ENCODE peak calls at places on chromosome 15, in seven cellular contexts. One of them, this sample, is unnamed.

GRCh38 chr15:98801234-98801561 is 152.9 kb downstream of the IGF1R start:
- DNase-seq in Kasumi-1: no peak
- DNase-seq in activated naive CD8-positive, alpha-beta T cell treated with anti-CD3 and anti-CD28 coated beads, Interleukin-2, amount 50 U/mL, for 16 hours: no peak
- DNase-seq in substantia nigra: peak
- DNase-seq in A549: no peak
- DNase-seq in NCI-H187 treated with DMSO at 0.1 percent for 48 hours: no peak
- DNase-seq in KBM-7: no peak
- DNase-seq in this sample: no peak

GRCh38 chr15:85947936-85948335 is 131.7 kb upstream of the AGBL1 start:
- DNase-seq in Kasumi-1: no peak
- DNase-seq in KBM-7: no peak
- DNase-seq in substantia nigra: no peak
- DNase-seq in A549: no peak
- DNase-seq in activated naive CD8-positive, alpha-beta T cell treated with anti-CD3 and anti-CD28 coated beads, Interleukin-2, amount 50 U/mL, for 16 hours: no peak
- DNase-seq in NCI-H187 treated with DMSO at 0.1 percent for 48 hours: no peak
- DNase-seq in this sample: no peak

GRCh38 chr15:71951134-71951533 is 140.8 kb downstream of the NR2E3 start:
- DNase-seq in A549: no peak
- DNase-seq in Kasumi-1: no peak
- DNase-seq in substantia nigra: no peak
- DNase-seq in NCI-H187 treated with DMSO at 0.1 percent for 48 hours: no peak
- DNase-seq in activated naive CD8-positive, alpha-beta T cell treated with anti-CD3 and anti-CD28 coated beads, Interleukin-2, amount 50 U/mL, for 16 hours: no peak
- DNase-seq in KBM-7: no peak
- DNase-seq in this sample: no peak

GRCh38 chr15:38818156-38818745 is 253.6 kb upstream of the RASGRP1 start:
- DNase-seq in activated naive CD8-positive, alpha-beta T cell treated with anti-CD3 and anti-CD28 coated beads, Interleukin-2, amount 50 U/mL, for 16 hours: no peak
- DNase-seq in NCI-H187 treated with DMSO at 0.1 percent for 48 hours: no peak
- DNase-seq in KBM-7: no peak
- DNase-seq in substantia nigra: no peak
- DNase-seq in A549: no peak
- DNase-seq in Kasumi-1: no peak
- DNase-seq in this sample: peak

GRCh38 chr15:48721061-48721810 is 75.7 kb upstream of the FBN1 start:
- DNase-seq in substantia nigra: no peak
- DNase-seq in KBM-7: no peak
- DNase-seq in Kasumi-1: no peak
- DNase-seq in activated naive CD8-positive, alpha-beta T cell treated with anti-CD3 and anti-CD28 coated beads, Interleukin-2, amount 50 U/mL, for 16 hours: no peak
- DNase-seq in A549: no peak
- DNase-seq in NCI-H187 treated with DMSO at 0.1 percent for 48 hours: no peak
- DNase-seq in this sample: no peak

GRCh38 chr15:65368300-65368617 is 9.5 kb downstream of the IGDCC3 start:
- DNase-seq in substantia nigra: no peak
- DNase-seq in activated naive CD8-positive, alpha-beta T cell treated with anti-CD3 and anti-CD28 coated beads, Interleukin-2, amount 50 U/mL, for 16 hours: no peak
- DNase-seq in A549: no peak
- DNase-seq in KBM-7: no peak
- DNase-seq in NCI-H187 treated with DMSO at 0.1 percent for 48 hours: no peak
- DNase-seq in Kasumi-1: no peak
- DNase-seq in this sample: no peak

GRCh38 chr15:72239652-72240051 is 8.7 kb upstream of the PKM start:
- DNase-seq in A549: no peak
- DNase-seq in KBM-7: no peak
- DNase-seq in Kasumi-1: no peak
- DNase-seq in activated naive CD8-positive, alpha-beta T cell treated with anti-CD3 and anti-CD28 coated beads, Interleukin-2, amount 50 U/mL, for 16 hours: no peak
- DNase-seq in substantia nigra: no peak
- DNase-seq in NCI-H187 treated with DMSO at 0.1 percent for 48 hours: no peak
- DNase-seq in this sample: no peak

GRCh38 chr15:66323312-66323928 is 30.1 kb downstream of the DIS3L start:
- DNase-seq in substantia nigra: no peak
- DNase-seq in activated naive CD8-positive, alpha-beta T cell treated with anti-CD3 and anti-CD28 coated beads, Interleukin-2, amount 50 U/mL, for 16 hours: no peak
- DNase-seq in A549: no peak
- DNase-seq in KBM-7: no peak
- DNase-seq in Kasumi-1: no peak
- DNase-seq in NCI-H187 treated with DMSO at 0.1 percent for 48 hours: no peak
- DNase-seq in this sample: no peak

GRCh38 chr15:35329993-35330695 is 215.8 kb downstream of the DPH6 start:
- DNase-seq in KBM-7: no peak
- DNase-seq in Kasumi-1: no peak
- DNase-seq in NCI-H187 treated with DMSO at 0.1 percent for 48 hours: no peak
- DNase-seq in activated naive CD8-positive, alpha-beta T cell treated with anti-CD3 and anti-CD28 coated beads, Interleukin-2, amount 50 U/mL, for 16 hours: no peak
- DNase-seq in substantia nigra: no peak
- DNase-seq in A549: no peak
- DNase-seq in this sample: no peak

GRCh38 chr15:74626752-74627692 is 11.4 kb downstream of the CLK3 start:
- DNase-seq in NCI-H187 treated with DMSO at 0.1 percent for 48 hours: no peak
- DNase-seq in KBM-7: peak
- DNase-seq in A549: no peak
- DNase-seq in Kasumi-1: peak
- DNase-seq in activated naive CD8-positive, alpha-beta T cell treated with anti-CD3 and anti-CD28 coated beads, Interleukin-2, amount 50 U/mL, for 16 hours: no peak
- DNase-seq in substantia nigra: no peak
- DNase-seq in this sample: no peak

GRCh38 chr15:82543155-82543554 is 2.9 kb upstream of the RPS17 start:
- DNase-seq in A549: no peak
- DNase-seq in KBM-7: peak
- DNase-seq in substantia nigra: no peak
- DNase-seq in activated naive CD8-positive, alpha-beta T cell treated with anti-CD3 and anti-CD28 coated beads, Interleukin-2, amount 50 U/mL, for 16 hours: no peak
- DNase-seq in NCI-H187 treated with DMSO at 0.1 percent for 48 hours: no peak
- DNase-seq in Kasumi-1: no peak
- DNase-seq in this sample: no peak

GRCh38 chr15:90561344-90562244 is 31.9 kb downstream of the CRTC3 start:
- DNase-seq in A549: no peak
- DNase-seq in NCI-H187 treated with DMSO at 0.1 percent for 48 hours: no peak
- DNase-seq in activated naive CD8-positive, alpha-beta T cell treated with anti-CD3 and anti-CD28 coated beads, Interleukin-2, amount 50 U/mL, for 16 hours: no peak
- DNase-seq in substantia nigra: no peak
- DNase-seq in Kasumi-1: peak
- DNase-seq in KBM-7: peak
- DNase-seq in this sample: no peak

GRCh38 chr15:99777144-99777543 is 43.9 kb upstream of the LYSMD4 start:
- DNase-seq in substantia nigra: no peak
- DNase-seq in NCI-H187 treated with DMSO at 0.1 percent for 48 hours: no peak
- DNase-seq in KBM-7: no peak
- DNase-seq in A549: no peak
- DNase-seq in Kasumi-1: no peak
- DNase-seq in activated naive CD8-positive, alpha-beta T cell treated with anti-CD3 and anti-CD28 coated beads, Interleukin-2, amount 50 U/mL, for 16 hours: no peak
- DNase-seq in this sample: no peak

GRCh38 chr15:77027111-77027696 is 32.3 kb downstream of the PSTPIP1 start:
- DNase-seq in KBM-7: no peak
- DNase-seq in substantia nigra: no peak
- DNase-seq in Kasumi-1: no peak
- DNase-seq in NCI-H187 treated with DMSO at 0.1 percent for 48 hours: no peak
- DNase-seq in A549: no peak
- DNase-seq in activated naive CD8-positive, alpha-beta T cell treated with anti-CD3 and anti-CD28 coated beads, Interleukin-2, amount 50 U/mL, for 16 hours: no peak
- DNase-seq in this sample: no peak

GRCh38 chr15:62067448-62068044 is 769 bp downstream of the C2CD4A start:
- DNase-seq in KBM-7: no peak
- DNase-seq in NCI-H187 treated with DMSO at 0.1 percent for 48 hours: no peak
- DNase-seq in activated naive CD8-positive, alpha-beta T cell treated with anti-CD3 and anti-CD28 coated beads, Interleukin-2, amount 50 U/mL, for 16 hours: no peak
- DNase-seq in A549: peak
- DNase-seq in substantia nigra: no peak
- DNase-seq in Kasumi-1: no peak
- DNase-seq in this sample: no peak

GRCh38 chr15:64146885-64147681 is 4.4 kb upstream of the SNX22 start:
- DNase-seq in A549: no peak
- DNase-seq in substantia nigra: no peak
- DNase-seq in Kasumi-1: no peak
- DNase-seq in NCI-H187 treated with DMSO at 0.1 percent for 48 hours: no peak
- DNase-seq in KBM-7: no peak
- DNase-seq in activated naive CD8-positive, alpha-beta T cell treated with anti-CD3 and anti-CD28 coated beads, Interleukin-2, amount 50 U/mL, for 16 hours: no peak
- DNase-seq in this sample: no peak

GRCh38 chr15:94056314-94056713 is 175.0 kb upstream of the MCTP2 start:
- DNase-seq in activated naive CD8-positive, alpha-beta T cell treated with anti-CD3 and anti-CD28 coated beads, Interleukin-2, amount 50 U/mL, for 16 hours: no peak
- DNase-seq in KBM-7: no peak
- DNase-seq in NCI-H187 treated with DMSO at 0.1 percent for 48 hours: no peak
- DNase-seq in Kasumi-1: no peak
- DNase-seq in substantia nigra: no peak
- DNase-seq in A549: no peak
- DNase-seq in this sample: no peak

GRCh38 chr15:38883987-38884386 is 319.4 kb upstream of the RASGRP1 start:
- DNase-seq in NCI-H187 treated with DMSO at 0.1 percent for 48 hours: no peak
- DNase-seq in KBM-7: peak
- DNase-seq in A549: no peak
- DNase-seq in activated naive CD8-positive, alpha-beta T cell treated with anti-CD3 and anti-CD28 coated beads, Interleukin-2, amount 50 U/mL, for 16 hours: no peak
- DNase-seq in substantia nigra: no peak
- DNase-seq in Kasumi-1: no peak
- DNase-seq in this sample: no peak

GRCh38 chr15:63858881-63859280 is 25.1 kb upstream of the HERC1 start:
- DNase-seq in NCI-H187 treated with DMSO at 0.1 percent for 48 hours: no peak
- DNase-seq in substantia nigra: no peak
- DNase-seq in activated naive CD8-positive, alpha-beta T cell treated with anti-CD3 and anti-CD28 coated beads, Interleukin-2, amount 50 U/mL, for 16 hours: no peak
- DNase-seq in Kasumi-1: no peak
- DNase-seq in A549: no peak
- DNase-seq in KBM-7: no peak
- DNase-seq in this sample: peak

GRCh38 chr15:81117581-81117980 is 16.5 kb upstream of the CFAP161 start:
- DNase-seq in KBM-7: no peak
- DNase-seq in NCI-H187 treated with DMSO at 0.1 percent for 48 hours: no peak
- DNase-seq in activated naive CD8-positive, alpha-beta T cell treated with anti-CD3 and anti-CD28 coated beads, Interleukin-2, amount 50 U/mL, for 16 hours: no peak
- DNase-seq in Kasumi-1: no peak
- DNase-seq in A549: no peak
- DNase-seq in substantia nigra: no peak
- DNase-seq in this sample: no peak

GRCh38 chr15:35738370-35738769 is 192.4 kb upstream of the DPH6 start:
- DNase-seq in A549: no peak
- DNase-seq in Kasumi-1: no peak
- DNase-seq in KBM-7: no peak
- DNase-seq in NCI-H187 treated with DMSO at 0.1 percent for 48 hours: no peak
- DNase-seq in substantia nigra: no peak
- DNase-seq in activated naive CD8-positive, alpha-beta T cell treated with anti-CD3 and anti-CD28 coated beads, Interleukin-2, amount 50 U/mL, for 16 hours: no peak
- DNase-seq in this sample: no peak

GRCh38 chr15:44535509-44536297 is 1.2 kb upstream of the EIF3J start:
- DNase-seq in KBM-7: no peak
- DNase-seq in NCI-H187 treated with DMSO at 0.1 percent for 48 hours: no peak
- DNase-seq in activated naive CD8-positive, alpha-beta T cell treated with anti-CD3 and anti-CD28 coated beads, Interleukin-2, amount 50 U/mL, for 16 hours: no peak
- DNase-seq in Kasumi-1: no peak
- DNase-seq in A549: peak
- DNase-seq in substantia nigra: no peak
- DNase-seq in this sample: no peak

GRCh38 chr15:32843211-32843907 is 125.6 kb downstream of the GREM1 start:
- DNase-seq in activated naive CD8-positive, alpha-beta T cell treated with anti-CD3 and anti-CD28 coated beads, Interleukin-2, amount 50 U/mL, for 16 hours: no peak
- DNase-seq in NCI-H187 treated with DMSO at 0.1 percent for 48 hours: no peak
- DNase-seq in Kasumi-1: no peak
- DNase-seq in KBM-7: no peak
- DNase-seq in substantia nigra: no peak
- DNase-seq in A549: no peak
- DNase-seq in this sample: no peak

GRCh38 chr15:43440721-43441281 is 52.2 kb downstream of the TP53BP1 start:
- DNase-seq in Kasumi-1: peak
- DNase-seq in A549: peak
- DNase-seq in NCI-H187 treated with DMSO at 0.1 percent for 48 hours: no peak
- DNase-seq in activated naive CD8-positive, alpha-beta T cell treated with anti-CD3 and anti-CD28 coated beads, Interleukin-2, amount 50 U/mL, for 16 hours: no peak
- DNase-seq in substantia nigra: peak
- DNase-seq in KBM-7: peak
- DNase-seq in this sample: peak

GRCh38 chr15:83571820-83572707 is 81.9 kb upstream of the ADAMTSL3 start:
- DNase-seq in NCI-H187 treated with DMSO at 0.1 percent for 48 hours: no peak
- DNase-seq in A549: peak
- DNase-seq in KBM-7: peak
- DNase-seq in activated naive CD8-positive, alpha-beta T cell treated with anti-CD3 and anti-CD28 coated beads, Interleukin-2, amount 50 U/mL, for 16 hours: no peak
- DNase-seq in substantia nigra: no peak
- DNase-seq in Kasumi-1: peak
- DNase-seq in this sample: no peak

GRCh38 chr15:47383102-47383501 is 334.2 kb upstream of the SEMA6D start:
- DNase-seq in activated naive CD8-positive, alpha-beta T cell treated with anti-CD3 and anti-CD28 coated beads, Interleukin-2, amount 50 U/mL, for 16 hours: no peak
- DNase-seq in KBM-7: no peak
- DNase-seq in NCI-H187 treated with DMSO at 0.1 percent for 48 hours: no peak
- DNase-seq in substantia nigra: no peak
- DNase-seq in Kasumi-1: no peak
- DNase-seq in A549: no peak
- DNase-seq in this sample: no peak

GRCh38 chr15:34161329-34161953 is 48.5 kb downstream of the KATNBL1 start:
- DNase-seq in KBM-7: peak
- DNase-seq in Kasumi-1: peak
- DNase-seq in activated naive CD8-positive, alpha-beta T cell treated with anti-CD3 and anti-CD28 coated beads, Interleukin-2, amount 50 U/mL, for 16 hours: no peak
- DNase-seq in NCI-H187 treated with DMSO at 0.1 percent for 48 hours: no peak
- DNase-seq in substantia nigra: no peak
- DNase-seq in A549: peak
- DNase-seq in this sample: no peak

GRCh38 chr15:77633913-77634265 is 1.2 kb upstream of the LINGO1 start:
- DNase-seq in activated naive CD8-positive, alpha-beta T cell treated with anti-CD3 and anti-CD28 coated beads, Interleukin-2, amount 50 U/mL, for 16 hours: no peak
- DNase-seq in NCI-H187 treated with DMSO at 0.1 percent for 48 hours: no peak
- DNase-seq in substantia nigra: no peak
- DNase-seq in A549: no peak
- DNase-seq in KBM-7: no peak
- DNase-seq in Kasumi-1: no peak
- DNase-seq in this sample: no peak

GRCh38 chr15:48675436-48675835 is 29.9 kb upstream of the FBN1 start:
- DNase-seq in KBM-7: no peak
- DNase-seq in NCI-H187 treated with DMSO at 0.1 percent for 48 hours: no peak
- DNase-seq in A549: no peak
- DNase-seq in Kasumi-1: no peak
- DNase-seq in activated naive CD8-positive, alpha-beta T cell treated with anti-CD3 and anti-CD28 coated beads, Interleukin-2, amount 50 U/mL, for 16 hours: no peak
- DNase-seq in substantia nigra: no peak
- DNase-seq in this sample: no peak

GRCh38 chr15:29822100-29822684 is at the start of gene TJP1:
- DNase-seq in NCI-H187 treated with DMSO at 0.1 percent for 48 hours: no peak
- DNase-seq in KBM-7: no peak
- DNase-seq in substantia nigra: peak
- DNase-seq in activated naive CD8-positive, alpha-beta T cell treated with anti-CD3 and anti-CD28 coated beads, Interleukin-2, amount 50 U/mL, for 16 hours: no peak
- DNase-seq in A549: peak
- DNase-seq in Kasumi-1: no peak
- DNase-seq in this sample: peak

GRCh38 chr15:51558421-51558820 is 64.2 kb downstream of the DMXL2 start:
- DNase-seq in NCI-H187 treated with DMSO at 0.1 percent for 48 hours: no peak
- DNase-seq in activated naive CD8-positive, alpha-beta T cell treated with anti-CD3 and anti-CD28 coated beads, Interleukin-2, amount 50 U/mL, for 16 hours: no peak
- DNase-seq in substantia nigra: no peak
- DNase-seq in KBM-7: peak
- DNase-seq in A549: no peak
- DNase-seq in Kasumi-1: no peak
- DNase-seq in this sample: no peak

GRCh38 chr15:70690491-70691281 is 72.7 kb downstream of the UACA start:
- DNase-seq in activated naive CD8-positive, alpha-beta T cell treated with anti-CD3 and anti-CD28 coated beads, Interleukin-2, amount 50 U/mL, for 16 hours: no peak
- DNase-seq in Kasumi-1: no peak
- DNase-seq in KBM-7: no peak
- DNase-seq in A549: peak
- DNase-seq in NCI-H187 treated with DMSO at 0.1 percent for 48 hours: no peak
- DNase-seq in substantia nigra: no peak
- DNase-seq in this sample: no peak

GRCh38 chr15:68372291-68372811 is 59.6 kb downstream of the ITGA11 start:
- DNase-seq in activated naive CD8-positive, alpha-beta T cell treated with anti-CD3 and anti-CD28 coated beads, Interleukin-2, amount 50 U/mL, for 16 hours: no peak
- DNase-seq in NCI-H187 treated with DMSO at 0.1 percent for 48 hours: no peak
- DNase-seq in Kasumi-1: no peak
- DNase-seq in A549: peak
- DNase-seq in KBM-7: peak
- DNase-seq in substantia nigra: no peak
- DNase-seq in this sample: peak

GRCh38 chr15:52340093-52340492 is 44.5 kb upstream of the MYO5C start:
- DNase-seq in NCI-H187 treated with DMSO at 0.1 percent for 48 hours: no peak
- DNase-seq in KBM-7: no peak
- DNase-seq in substantia nigra: no peak
- DNase-seq in Kasumi-1: no peak
- DNase-seq in activated naive CD8-positive, alpha-beta T cell treated with anti-CD3 and anti-CD28 coated beads, Interleukin-2, amount 50 U/mL, for 16 hours: no peak
- DNase-seq in A549: no peak
- DNase-seq in this sample: no peak

GRCh38 chr15:77327168-77327567 is 92.7 kb downstream of the PEAK1 start:
- DNase-seq in Kasumi-1: no peak
- DNase-seq in NCI-H187 treated with DMSO at 0.1 percent for 48 hours: no peak
- DNase-seq in A549: no peak
- DNase-seq in KBM-7: no peak
- DNase-seq in substantia nigra: no peak
- DNase-seq in activated naive CD8-positive, alpha-beta T cell treated with anti-CD3 and anti-CD28 coated beads, Interleukin-2, amount 50 U/mL, for 16 hours: no peak
- DNase-seq in this sample: no peak

GRCh38 chr15:28892789-28893610 is 7.2 kb downstream of the APBA2 start:
- DNase-seq in KBM-7: peak
- DNase-seq in activated naive CD8-positive, alpha-beta T cell treated with anti-CD3 and anti-CD28 coated beads, Interleukin-2, amount 50 U/mL, for 16 hours: no peak
- DNase-seq in NCI-H187 treated with DMSO at 0.1 percent for 48 hours: no peak
- DNase-seq in A549: no peak
- DNase-seq in substantia nigra: no peak
- DNase-seq in Kasumi-1: no peak
- DNase-seq in this sample: no peak

GRCh38 chr15:47384316-47384715 is 333.0 kb upstream of the SEMA6D start:
- DNase-seq in activated naive CD8-positive, alpha-beta T cell treated with anti-CD3 and anti-CD28 coated beads, Interleukin-2, amount 50 U/mL, for 16 hours: no peak
- DNase-seq in KBM-7: no peak
- DNase-seq in A549: peak
- DNase-seq in NCI-H187 treated with DMSO at 0.1 percent for 48 hours: no peak
- DNase-seq in Kasumi-1: no peak
- DNase-seq in substantia nigra: no peak
- DNase-seq in this sample: peak